ENCODE peak calls at places on chromosomes 4 and X, in six cellular contexts. One of them, this sample, is unnamed.

GRCh38 chrX:17633546-17633945 is 103.7 kb upstream of the SCML1 start:
- DNase-seq in CD4-positive, alpha-beta T cell: no peak
- DNase-seq in K562: no peak
- DNase-seq in neural crest cell: no peak
- DNase-seq in transverse colon: no peak
- DNase-seq in right lobe of liver: no peak
- DNase-seq in this sample: no peak

GRCh38 chrX:53458082-53458481 is 23.9 kb upstream of the HSD17B10 start:
- DNase-seq in K562: no peak
- DNase-seq in right lobe of liver: no peak
- DNase-seq in transverse colon: no peak
- DNase-seq in neural crest cell: no peak
- DNase-seq in CD4-positive, alpha-beta T cell: no peak
- DNase-seq in this sample: no peak

GRCh38 chrX:118026631-118027030 is 90.0 kb downstream of the KLHL13 start:
- DNase-seq in CD4-positive, alpha-beta T cell: no peak
- DNase-seq in right lobe of liver: no peak
- DNase-seq in transverse colon: no peak
- DNase-seq in neural crest cell: no peak
- DNase-seq in K562: no peak
- DNase-seq in this sample: no peak

GRCh38 chrX:75547783-75548182 is 24.9 kb upstream of the ZDHHC15 start:
- DNase-seq in neural crest cell: no peak
- DNase-seq in CD4-positive, alpha-beta T cell: no peak
- DNase-seq in right lobe of liver: peak; percentile 33
- DNase-seq in K562: no peak
- DNase-seq in transverse colon: peak; percentile 15
- DNase-seq in this sample: peak; percentile 67

GRCh38 chrX:74925210-74926088 is at the start of gene NEXMIF:
- DNase-seq in right lobe of liver: peak; percentile 39
- DNase-seq in CD4-positive, alpha-beta T cell: peak; percentile 2
- DNase-seq in transverse colon: peak; percentile 38
- DNase-seq in neural crest cell: no peak
- DNase-seq in K562: no peak
- DNase-seq in this sample: peak; percentile 19

GRCh38 chr4:72275381-72275780 is 243.6 kb downstream of the NPFFR2 start:
- DNase-seq in right lobe of liver: no peak
- DNase-seq in CD4-positive, alpha-beta T cell: no peak
- DNase-seq in K562: no peak
- DNase-seq in neural crest cell: no peak
- DNase-seq in transverse colon: no peak
- DNase-seq in this sample: no peak

GRCh38 chr4:123986268-123986798 is 589.7 kb downstream of the SPRY1 start:
- DNase-seq in CD4-positive, alpha-beta T cell: no peak
- DNase-seq in K562: no peak
- DNase-seq in neural crest cell: no peak
- DNase-seq in right lobe of liver: no peak
- DNase-seq in transverse colon: peak; percentile 13
- DNase-seq in this sample: peak; percentile 54

GRCh38 chr4:139537292-139537691 is 18.7 kb downstream of the SETD7 start:
- DNase-seq in K562: no peak
- DNase-seq in CD4-positive, alpha-beta T cell: no peak
- DNase-seq in right lobe of liver: no peak
- DNase-seq in transverse colon: no peak
- DNase-seq in neural crest cell: no peak
- DNase-seq in this sample: no peak

GRCh38 chrX:31266172-31267076 is 194.6 kb upstream of the FTHL17 start:
- DNase-seq in CD4-positive, alpha-beta T cell: no peak
- DNase-seq in neural crest cell: peak; percentile 18
- DNase-seq in right lobe of liver: peak; percentile 72
- DNase-seq in K562: peak; percentile 70
- DNase-seq in transverse colon: peak; percentile 59
- DNase-seq in this sample: peak; percentile 57

GRCh38 chr4:26048378-26048882 is 134.4 kb downstream of the SMIM20 start:
- DNase-seq in neural crest cell: no peak
- DNase-seq in CD4-positive, alpha-beta T cell: no peak
- DNase-seq in transverse colon: peak; percentile 30
- DNase-seq in right lobe of liver: no peak
- DNase-seq in K562: no peak
- DNase-seq in this sample: peak; percentile 62

GRCh38 chrX:68942141-68942540 is 113.3 kb downstream of the EFNB1 start:
- DNase-seq in K562: no peak
- DNase-seq in neural crest cell: no peak
- DNase-seq in CD4-positive, alpha-beta T cell: no peak
- DNase-seq in right lobe of liver: no peak
- DNase-seq in transverse colon: peak; percentile 18
- DNase-seq in this sample: no peak

GRCh38 chr4:88969746-88970145 is 87.2 kb downstream of the FAM13A start:
- DNase-seq in right lobe of liver: no peak
- DNase-seq in CD4-positive, alpha-beta T cell: no peak
- DNase-seq in neural crest cell: no peak
- DNase-seq in transverse colon: no peak
- DNase-seq in K562: no peak
- DNase-seq in this sample: no peak

GRCh38 chr4:182923376-182923775 is 6.2 kb upstream of the DCTD start:
- DNase-seq in neural crest cell: no peak
- DNase-seq in transverse colon: no peak
- DNase-seq in K562: no peak
- DNase-seq in CD4-positive, alpha-beta T cell: no peak
- DNase-seq in right lobe of liver: no peak
- DNase-seq in this sample: no peak

GRCh38 chrX:107537815-107538214 is 88.4 kb downstream of the FRMPD3 start:
- DNase-seq in K562: peak; percentile 38
- DNase-seq in CD4-positive, alpha-beta T cell: no peak
- DNase-seq in right lobe of liver: no peak
- DNase-seq in transverse colon: no peak
- DNase-seq in neural crest cell: peak; percentile 8
- DNase-seq in this sample: peak; percentile 50

GRCh38 chr4:110477836-110478235 is 1.9 kb downstream of the ENPEP start:
- DNase-seq in CD4-positive, alpha-beta T cell: no peak
- DNase-seq in transverse colon: no peak
- DNase-seq in neural crest cell: no peak
- DNase-seq in right lobe of liver: no peak
- DNase-seq in K562: no peak
- DNase-seq in this sample: no peak

GRCh38 chr4:64539234-64539849 is 130.1 kb upstream of the TECRL start:
- DNase-seq in transverse colon: peak; percentile 22
- DNase-seq in right lobe of liver: no peak
- DNase-seq in neural crest cell: peak; percentile 50
- DNase-seq in K562: peak; percentile 49
- DNase-seq in CD4-positive, alpha-beta T cell: no peak
- DNase-seq in this sample: peak; percentile 68

GRCh38 chr4:80134936-80135701 is 62.1 kb upstream of the ANTXR2 start:
- DNase-seq in right lobe of liver: no peak
- DNase-seq in K562: no peak
- DNase-seq in transverse colon: no peak
- DNase-seq in neural crest cell: no peak
- DNase-seq in CD4-positive, alpha-beta T cell: no peak
- DNase-seq in this sample: no peak

GRCh38 chrX:54747713-54748393 is 50.2 kb downstream of the ITIH6 start:
- DNase-seq in transverse colon: no peak
- DNase-seq in right lobe of liver: no peak
- DNase-seq in neural crest cell: no peak
- DNase-seq in K562: no peak
- DNase-seq in CD4-positive, alpha-beta T cell: no peak
- DNase-seq in this sample: no peak

GRCh38 chr4:112085156-112086035 is 59.9 kb upstream of the FAM241A start:
- DNase-seq in right lobe of liver: no peak
- DNase-seq in neural crest cell: no peak
- DNase-seq in K562: no peak
- DNase-seq in CD4-positive, alpha-beta T cell: no peak
- DNase-seq in transverse colon: no peak
- DNase-seq in this sample: no peak

GRCh38 chrX:48918644-48919340 is at the start of gene PIM2:
- DNase-seq in transverse colon: peak; percentile 93
- DNase-seq in neural crest cell: peak; percentile 76
- DNase-seq in K562: peak; percentile 85
- DNase-seq in right lobe of liver: peak; percentile 90
- DNase-seq in CD4-positive, alpha-beta T cell: peak; percentile 91
- DNase-seq in this sample: peak; percentile 93

DNA sequence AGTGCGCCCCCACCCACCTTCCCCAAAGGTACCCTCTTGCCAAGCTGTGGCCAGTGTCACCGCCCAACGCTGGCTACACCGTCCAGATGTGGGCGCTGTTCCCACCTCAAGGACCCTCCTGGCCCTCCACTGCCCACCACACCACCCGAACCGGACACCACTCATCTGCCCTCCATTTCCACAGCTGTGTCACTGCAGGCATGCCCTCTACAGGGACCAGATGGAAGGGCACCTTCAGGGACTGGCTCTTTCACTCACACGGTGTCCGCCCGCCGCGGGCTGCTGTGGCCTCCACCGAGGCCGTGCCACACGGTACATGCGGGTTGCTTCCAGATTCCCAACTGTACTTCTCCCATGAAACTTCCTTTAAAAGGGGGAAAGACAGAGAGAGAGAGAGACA is 87.7 kb downstream of the FAM53A start:
- DNase-seq in K562: no peak
- DNase-seq in right lobe of liver: peak; percentile 1
- DNase-seq in transverse colon: no peak
- DNase-seq in CD4-positive, alpha-beta T cell: no peak
- DNase-seq in neural crest cell: no peak
- DNase-seq in this sample: no peak
- TF ChIP-seq CTCF in K562: peak; percentile 45
- TF ChIP-seq CTCF in right lobe of liver: no peak
- TF ChIP-seq CTCF in transverse colon: no peak
- TF ChIP-seq CTCF in CD4-positive, alpha-beta T cell: no peak
- TF ChIP-seq CTCF in neural crest cell: no peak
- TF ChIP-seq CTCF in this sample: no peak

DNA sequence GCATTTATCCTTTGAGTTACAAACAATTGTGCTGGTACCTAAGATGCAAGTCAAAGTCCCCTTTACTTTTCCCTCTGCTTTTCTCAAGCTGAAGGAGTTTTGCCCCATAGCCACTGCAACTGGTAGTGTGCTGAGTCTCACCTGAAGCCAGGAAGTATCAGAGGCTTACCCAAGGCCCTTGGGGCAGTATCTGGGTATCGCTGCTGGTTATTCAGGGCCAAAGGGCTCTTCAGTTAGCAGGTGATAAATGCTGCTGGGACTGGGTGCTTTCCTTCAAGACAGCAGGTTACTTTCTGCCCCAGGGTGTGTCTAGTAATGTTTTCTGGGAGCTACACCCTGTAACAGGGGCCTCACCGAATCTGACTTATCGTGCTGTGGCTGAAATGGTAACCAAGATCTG is 90.5 kb upstream of the SLC6A14 start:
- DNase-seq in transverse colon: no peak
- DNase-seq in CD4-positive, alpha-beta T cell: no peak
- DNase-seq in K562: no peak
- DNase-seq in neural crest cell: no peak
- DNase-seq in right lobe of liver: no peak
- DNase-seq in this sample: no peak
- TF ChIP-seq CTCF in transverse colon: no peak
- TF ChIP-seq CTCF in CD4-positive, alpha-beta T cell: no peak
- TF ChIP-seq CTCF in K562: no peak
- TF ChIP-seq CTCF in neural crest cell: no peak
- TF ChIP-seq CTCF in right lobe of liver: no peak
- TF ChIP-seq CTCF in this sample: no peak

GRCh38 chr4:107937040-107937439 is 5.7 kb downstream of the CYP2U1 start:
- DNase-seq in right lobe of liver: no peak
- DNase-seq in transverse colon: no peak
- DNase-seq in neural crest cell: no peak
- DNase-seq in CD4-positive, alpha-beta T cell: no peak
- DNase-seq in K562: no peak
- DNase-seq in this sample: no peak

GRCh38 chr4:107931775-107932321 is 499 bp downstream of the CYP2U1 start:
- DNase-seq in CD4-positive, alpha-beta T cell: peak; percentile 2
- DNase-seq in transverse colon: no peak
- DNase-seq in neural crest cell: no peak
- DNase-seq in right lobe of liver: peak; percentile 45
- DNase-seq in K562: no peak
- DNase-seq in this sample: peak; percentile 44

GRCh38 chr4:107935246-107935645 is 3.9 kb downstream of the CYP2U1 start:
- DNase-seq in neural crest cell: no peak
- DNase-seq in right lobe of liver: no peak
- DNase-seq in K562: no peak
- DNase-seq in transverse colon: no peak
- DNase-seq in CD4-positive, alpha-beta T cell: no peak
- DNase-seq in this sample: no peak

DNA sequence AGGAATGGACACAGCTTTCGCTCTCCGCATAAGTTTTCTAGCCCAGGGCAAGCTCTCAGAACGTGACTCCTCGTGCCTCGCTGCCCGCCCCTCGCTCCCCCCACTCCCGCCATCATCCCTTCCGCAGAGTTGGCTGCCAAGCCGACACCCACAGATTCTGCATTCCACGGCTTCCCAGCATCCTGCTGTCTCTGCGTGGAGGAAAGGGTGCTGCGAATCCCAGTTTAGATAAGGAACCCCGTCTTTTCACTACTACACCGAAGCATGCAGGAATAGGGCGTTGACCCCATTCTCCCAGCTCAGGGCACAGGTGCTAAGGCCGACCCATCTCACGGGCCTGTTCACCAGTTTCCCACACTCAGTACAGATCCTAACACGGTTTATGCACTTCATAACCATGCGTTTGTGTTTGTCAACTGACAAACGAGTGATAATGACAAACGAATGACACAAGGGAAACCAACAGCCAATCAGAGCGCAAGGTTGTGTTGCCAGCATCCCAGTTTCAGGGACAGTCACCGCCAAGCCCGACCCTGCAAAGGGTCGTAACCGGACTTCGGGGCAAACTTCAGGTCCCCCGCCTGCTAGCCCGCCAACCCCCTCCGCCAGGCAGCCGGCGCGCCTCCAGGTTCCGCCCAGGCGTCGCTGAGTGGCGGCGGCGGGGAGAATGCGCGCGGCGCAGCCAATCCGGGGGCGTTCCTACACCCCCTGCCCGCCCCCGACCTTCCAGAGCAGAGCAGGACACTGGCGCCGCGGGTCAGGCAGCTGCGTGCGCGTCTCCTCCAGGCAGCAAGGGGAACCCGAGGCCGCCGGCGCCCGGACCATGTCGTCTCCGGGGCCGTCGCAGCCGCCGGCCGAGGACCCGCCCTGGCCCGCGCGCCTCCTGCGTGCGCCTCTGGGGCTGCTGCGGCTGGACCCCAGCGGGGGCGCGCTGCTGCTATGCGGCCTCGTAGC is at the start of gene CYP2U1:
- DNase-seq in K562: peak; percentile 59
- DNase-seq in neural crest cell: peak; percentile 78
- DNase-seq in transverse colon: peak; percentile 88
- DNase-seq in CD4-positive, alpha-beta T cell: peak; percentile 65
- DNase-seq in right lobe of liver: peak; percentile 92
- DNase-seq in this sample: peak; percentile 93
- TF ChIP-seq CTCF in K562: no peak
- TF ChIP-seq CTCF in neural crest cell: no peak
- TF ChIP-seq CTCF in transverse colon: no peak
- TF ChIP-seq CTCF in CD4-positive, alpha-beta T cell: no peak
- TF ChIP-seq CTCF in right lobe of liver: no peak
- TF ChIP-seq CTCF in this sample: peak; percentile 19

GRCh38 chrX:2242326-2242725 is 258.4 kb downstream of the DHRSX start:
- DNase-seq in K562: no peak
- DNase-seq in right lobe of liver: no peak
- DNase-seq in transverse colon: no peak
- DNase-seq in neural crest cell: no peak
- DNase-seq in CD4-positive, alpha-beta T cell: no peak
- DNase-seq in this sample: no peak

GRCh38 chrX:2242980-2243379 is 257.8 kb downstream of the DHRSX start:
- DNase-seq in K562: no peak
- DNase-seq in neural crest cell: no peak
- DNase-seq in right lobe of liver: no peak
- DNase-seq in CD4-positive, alpha-beta T cell: no peak
- DNase-seq in transverse colon: no peak
- DNase-seq in this sample: no peak

GRCh38 chrX:2237976-2238375 is 262.8 kb downstream of the DHRSX start:
- DNase-seq in transverse colon: no peak
- DNase-seq in right lobe of liver: no peak
- DNase-seq in CD4-positive, alpha-beta T cell: no peak
- DNase-seq in neural crest cell: no peak
- DNase-seq in K562: no peak
- DNase-seq in this sample: no peak
- TF ChIP-seq CTCF in transverse colon: no peak
- TF ChIP-seq CTCF in right lobe of liver: no peak
- TF ChIP-seq CTCF in CD4-positive, alpha-beta T cell: no peak
- TF ChIP-seq CTCF in neural crest cell: no peak
- TF ChIP-seq CTCF in K562: no peak
- TF ChIP-seq CTCF in this sample: no peak